ENCODE peak calls at places on chromosomes 16 and 17, in five cellular contexts. One of them, this sample, is unnamed.

GRCh38 chr17:28727727-28728363 is 743 bp upstream of the NEK8 start:
- DNase-seq in C1 segment of cervical spinal cord: no peak
- DNase-seq in ureter: peak
- DNase-seq in HTR-8/SVneo: no peak
- DNase-seq in iris pigment epithelial cell: peak
- DNase-seq in this sample: peak

GRCh38 chr16:66365588-66365987 is 903 bp upstream of the CDH5 start:
- DNase-seq in C1 segment of cervical spinal cord: no peak
- DNase-seq in ureter: no peak
- DNase-seq in HTR-8/SVneo: no peak
- DNase-seq in iris pigment epithelial cell: peak
- DNase-seq in this sample: peak

GRCh38 chr17:77888242-77889134 is 70.0 kb upstream of the TNRC6C start:
- DNase-seq in C1 segment of cervical spinal cord: no peak
- DNase-seq in ureter: no peak
- DNase-seq in HTR-8/SVneo: no peak
- DNase-seq in iris pigment epithelial cell: no peak
- DNase-seq in this sample: no peak

GRCh38 chr16:2900526-2901075 is 11.1 kb upstream of the FLYWCH1 start:
- DNase-seq in C1 segment of cervical spinal cord: no peak
- DNase-seq in ureter: no peak
- DNase-seq in HTR-8/SVneo: no peak
- DNase-seq in iris pigment epithelial cell: no peak
- DNase-seq in this sample: no peak

GRCh38 chr16:7167651-7168050 is 165.0 kb upstream of the RBFOX1 start:
- DNase-seq in C1 segment of cervical spinal cord: no peak
- DNase-seq in ureter: no peak
- DNase-seq in HTR-8/SVneo: no peak
- DNase-seq in iris pigment epithelial cell: no peak
- DNase-seq in this sample: no peak

GRCh38 chr16:80744856-80745255 is 59.5 kb downstream of the CDYL2 start:
- DNase-seq in C1 segment of cervical spinal cord: no peak
- DNase-seq in ureter: no peak
- DNase-seq in HTR-8/SVneo: no peak
- DNase-seq in iris pigment epithelial cell: no peak
- DNase-seq in this sample: no peak

GRCh38 chr17:71902931-71903506 is 217.8 kb upstream of the SOX9 start:
- DNase-seq in C1 segment of cervical spinal cord: no peak
- DNase-seq in ureter: no peak
- DNase-seq in HTR-8/SVneo: no peak
- DNase-seq in iris pigment epithelial cell: peak
- DNase-seq in this sample: peak

GRCh38 chr17:4449736-4450135 is 16.0 kb downstream of the SPNS3 start:
- DNase-seq in C1 segment of cervical spinal cord: no peak
- DNase-seq in ureter: no peak
- DNase-seq in HTR-8/SVneo: no peak
- DNase-seq in iris pigment epithelial cell: no peak
- DNase-seq in this sample: no peak

GRCh38 chr17:57365420-57365819 is 109.1 kb downstream of the MSI2 start:
- DNase-seq in C1 segment of cervical spinal cord: no peak
- DNase-seq in ureter: no peak
- DNase-seq in HTR-8/SVneo: no peak
- DNase-seq in iris pigment epithelial cell: peak
- DNase-seq in this sample: no peak

GRCh38 chr16:2163211-2163881 is 7.8 kb downstream of the TRAF7 start:
- DNase-seq in C1 segment of cervical spinal cord: no peak
- DNase-seq in ureter: peak
- DNase-seq in HTR-8/SVneo: no peak
- DNase-seq in iris pigment epithelial cell: no peak
- DNase-seq in this sample: peak

GRCh38 chr17:63919311-63919723 is 678 bp upstream of the GH1 start:
- DNase-seq in C1 segment of cervical spinal cord: peak
- DNase-seq in ureter: peak
- DNase-seq in HTR-8/SVneo: peak
- DNase-seq in iris pigment epithelial cell: peak
- DNase-seq in this sample: peak

GRCh38 chr17:81727324-81728031 is 15.4 kb downstream of the SLC25A10 start:
- DNase-seq in C1 segment of cervical spinal cord: no peak
- DNase-seq in ureter: no peak
- DNase-seq in HTR-8/SVneo: no peak
- DNase-seq in iris pigment epithelial cell: no peak
- DNase-seq in this sample: no peak

GRCh38 chr16:4991754-4992153 is 33.6 kb downstream of the SEC14L5 start:
- DNase-seq in C1 segment of cervical spinal cord: no peak
- DNase-seq in ureter: no peak
- DNase-seq in HTR-8/SVneo: no peak
- DNase-seq in iris pigment epithelial cell: no peak
- DNase-seq in this sample: no peak

GRCh38 chr16:56558024-56558747 is 6.7 kb upstream of the MT4 start:
- DNase-seq in C1 segment of cervical spinal cord: peak
- DNase-seq in ureter: no peak
- DNase-seq in HTR-8/SVneo: peak
- DNase-seq in iris pigment epithelial cell: peak
- DNase-seq in this sample: peak

GRCh38 chr17:63474914-63475460 is 1.9 kb upstream of the ACE start:
- DNase-seq in C1 segment of cervical spinal cord: no peak
- DNase-seq in ureter: no peak
- DNase-seq in HTR-8/SVneo: no peak
- DNase-seq in iris pigment epithelial cell: no peak
- DNase-seq in this sample: no peak

GRCh38 chr16:48932216-48932855 is 322.4 kb upstream of the N4BP1 start:
- DNase-seq in C1 segment of cervical spinal cord: no peak
- DNase-seq in ureter: no peak
- DNase-seq in HTR-8/SVneo: no peak
- DNase-seq in iris pigment epithelial cell: no peak
- DNase-seq in this sample: no peak

GRCh38 chr17:35486920-35487727 is 38.6 kb upstream of the SLFN13 start:
- DNase-seq in C1 segment of cervical spinal cord: no peak
- DNase-seq in ureter: no peak
- DNase-seq in HTR-8/SVneo: peak
- DNase-seq in iris pigment epithelial cell: peak
- DNase-seq in this sample: peak

GRCh38 chr16:11253995-11254912 is 1.8 kb downstream of the SOCS1 start:
- DNase-seq in C1 segment of cervical spinal cord: no peak
- DNase-seq in ureter: no peak
- DNase-seq in HTR-8/SVneo: no peak
- DNase-seq in iris pigment epithelial cell: no peak
- DNase-seq in this sample: no peak

GRCh38 chr16:58960034-58960433 is 225.9 kb upstream of the GOT2 start:
- DNase-seq in C1 segment of cervical spinal cord: no peak
- DNase-seq in ureter: no peak
- DNase-seq in HTR-8/SVneo: no peak
- DNase-seq in iris pigment epithelial cell: no peak
- DNase-seq in this sample: no peak

GRCh38 chr16:19717319-19717718 is 708 bp downstream of the KNOP1 start:
- DNase-seq in C1 segment of cervical spinal cord: no peak
- DNase-seq in ureter: no peak
- DNase-seq in HTR-8/SVneo: no peak
- DNase-seq in iris pigment epithelial cell: peak
- DNase-seq in this sample: no peak

GRCh38 chr17:7260601-7261376 is 1.5 kb downstream of the CLDN7 start:
- DNase-seq in C1 segment of cervical spinal cord: no peak
- DNase-seq in ureter: no peak
- DNase-seq in HTR-8/SVneo: no peak
- DNase-seq in iris pigment epithelial cell: no peak
- DNase-seq in this sample: peak